ENCODE peak calls at places on chromosome 2, in six cellular contexts. Y, U, E, M, R and C are unnamed samples.

GRCh38 chr2:172084734-172085459 is 410 bp upstream of the DLX1 start:
- DNase-seq in Y (peak), U (peak), E (peak), M (peak), R (peak), C (peak)

GRCh38 chr2:95053543-95053942 is 28.0 kb downstream of the MAL start:
- DNase-seq in Y (no peak), U (no peak), E (peak), M (no peak), R (no peak), C (no peak)

GRCh38 chr2:70509565-70509964 is 44.1 kb downstream of the TGFA start:
- DNase-seq in Y (no peak), U (no peak), E (peak), M (no peak), R (no peak), C (no peak)

GRCh38 chr2:1935476-1935875 is 191.2 kb upstream of the PXDN start:
- DNase-seq in Y (no peak), U (no peak), E (no peak), M (no peak), R (no peak), C (no peak)

GRCh38 chr2:64145760-64146159 is 1.5 kb upstream of the PELI1 start:
- DNase-seq in Y (no peak), U (no peak), E (no peak), M (no peak), R (no peak), C (no peak)

GRCh38 chr2:25567406-25567805 is 106.0 kb downstream of the DTNB start:
- DNase-seq in Y (no peak), U (no peak), E (peak), M (no peak), R (peak), C (peak)

GRCh38 chr2:215812966-215813365 is 200.4 kb downstream of the MREG start:
- DNase-seq in Y (no peak), U (no peak), E (no peak), M (no peak), R (peak), C (peak)

GRCh38 chr2:238425979-238426567 is 654 bp upstream of the ASB1 start:
- DNase-seq in Y (no peak), U (peak), E (peak), M (peak), R (peak), C (peak)

GRCh38 chr2:181573140-181573736 is 83.7 kb downstream of the CERKL start:
- DNase-seq in Y (no peak), U (no peak), E (peak), M (no peak), R (peak), C (peak)

GRCh38 chr2:139142252-139142651 is 362.1 kb upstream of the NXPH2 start:
- DNase-seq in Y (no peak), U (no peak), E (peak), M (no peak), R (no peak), C (peak)

GRCh38 chr2:118003396-118003824 is 10.5 kb downstream of the CCDC93 start:
- DNase-seq in Y (peak), U (peak), E (peak), M (peak), R (peak), C (peak)

GRCh38 chr2:196592331-196592911 is 47.1 kb upstream of the CCDC150 start:
- DNase-seq in Y (no peak), U (peak), E (peak), M (peak), R (peak), C (peak)

GRCh38 chr2:186575302-186575701 is 14.6 kb upstream of the ITGAV start:
- DNase-seq in Y (peak), U (no peak), E (peak), M (peak), R (peak), C (peak)

GRCh38 chr2:84782717-84783442 is 98.0 kb downstream of the TRABD2A start:
- DNase-seq in Y (no peak), U (no peak), E (no peak), M (peak), R (no peak), C (no peak)

GRCh38 chr2:197266477-197266876 is 44.1 kb downstream of the ANKRD44 start:
- DNase-seq in Y (no peak), U (no peak), E (no peak), M (no peak), R (no peak), C (no peak)

GRCh38 chr2:224952942-224953657 is 89.2 kb downstream of the DOCK10 start:
- DNase-seq in Y (peak), U (no peak), E (no peak), M (no peak), R (no peak), C (no peak)